ENCODE peak calls at places on chromosomes 11 and 22, in eight cellular contexts. P is activated CD4-positive, alpha-beta T cell treated with anti-CD3 and anti-CD28 coated beads for 24 hours; C is activated naive CD4-positive, alpha-beta T cell; E is endothelial cell; G is body of pancreas; Z is BJ; L is AG04450; Y is fibroblast of the aortic adventitia. I is an unnamed sample.

GRCh38 chr22:22397875-22398524 is 110.5 kb downstream of the ZNF280B start:
- DNase-seq in G (no peak), C (no peak), E (no peak), Z (no peak), P (no peak), L (no peak), Y (no peak), I (no peak)

GRCh38 chr11:31355817-31356216 is 13.7 kb downstream of the DCDC1 start:
- DNase-seq in G (no peak), L (no peak), Y (no peak), P (no peak), C (no peak), E (no peak), Z (no peak), I (no peak)

GRCh38 chr11:76148941-76149613 is 57.2 kb downstream of the WNT11 start:
- DNase-seq in E (no peak), Y (no peak), G (no peak), C (no peak), P (no peak), L (no peak), Z (no peak), I (no peak)

GRCh38 chr11:36312593-36312990 is 16.5 kb downstream of the PRR5L start:
- DNase-seq in E (no peak), L (peak), P (no peak), C (no peak), Y (no peak), G (no peak), Z (peak), I (no peak)

GRCh38 chr22:26548303-26548702 is 36.0 kb upstream of the TFIP11 start:
- DNase-seq in C (no peak), Y (no peak), Z (no peak), E (no peak), L (no peak), G (no peak), P (no peak), I (no peak)

GRCh38 chr11:131889760-131890620 is 519.6 kb downstream of the NTM start:
- DNase-seq in E (no peak), Y (no peak), Z (no peak), L (no peak), G (no peak), C (no peak), P (no peak), I (no peak)

GRCh38 chr11:73463359-73463758 is 87.2 kb downstream of the RELT start:
- DNase-seq in P (no peak), G (no peak), Y (peak), Z (no peak), L (peak), E (no peak), C (no peak), I (no peak)

GRCh38 chr11:82873919-82874333 is 26.3 kb downstream of the PRCP start:
- DNase-seq in P (no peak), Y (no peak), C (no peak), L (no peak), G (no peak), Z (no peak), E (peak), I (no peak)

GRCh38 chr11:130612291-130612802 is 163.9 kb downstream of the ADAMTS15 start:
- DNase-seq in G (no peak), L (no peak), P (no peak), Z (peak), Y (peak), C (no peak), E (no peak), I (no peak)

GRCh38 chr11:1564535-1565172 is 7.4 kb downstream of the DUSP8 start:
- DNase-seq in G (peak), L (peak), E (peak), C (no peak), P (no peak), Y (peak), Z (peak), I (peak)

GRCh38 chr11:44619931-44620725 is 54.7 kb downstream of the CD82 start:
- DNase-seq in G (no peak), Z (no peak), E (peak), P (no peak), C (no peak), L (no peak), Y (no peak), I (no peak)

GRCh38 chr11:40867991-40868685 is 591.3 kb downstream of the LRRC4C start:
- DNase-seq in G (no peak), L (no peak), Y (no peak), C (no peak), P (no peak), Z (no peak), E (no peak), I (no peak)

GRCh38 chr11:69048718-69049489 is at the start of gene TPCN2:
- DNase-seq in P (peak), Y (peak), G (peak), C (peak), Z (peak), L (peak), E (peak), I (peak)

GRCh38 chr11:16013649-16014275 is 342.6 kb downstream of the SOX6 start:
- DNase-seq in C (no peak), P (no peak), Y (peak), Z (no peak), L (no peak), G (no peak), E (no peak), I (no peak)

GRCh38 chr11:63986156-63986931 is at the start of gene OTUB1:
- DNase-seq in L (peak), C (peak), G (peak), P (peak), Z (peak), Y (peak), E (peak), I (peak)

GRCh38 chr22:30234786-30235470 is 11.6 kb downstream of the LIF start:
- DNase-seq in G (peak), P (no peak), Z (peak), L (peak), E (no peak), Y (peak), C (no peak), I (peak)

GRCh38 chr11:120241277-120241676 is 1.3 kb downstream of the POU2F3 start:
- DNase-seq in G (no peak), Y (no peak), L (no peak), C (no peak), P (no peak), Z (no peak), E (no peak), I (no peak)

GRCh38 chr11:69922015-69922595 is 102.9 kb upstream of the FGF3 start:
- DNase-seq in G (no peak), Z (no peak), Y (no peak), P (no peak), L (no peak), E (no peak), C (no peak), I (no peak)

GRCh38 chr22:42419328-42419881 is 12.8 kb downstream of the NFAM1 start:
- DNase-seq in G (peak), C (no peak), Z (no peak), L (no peak), E (no peak), P (no peak), Y (no peak), I (no peak)

GRCh38 chr11:77154381-77155081 is 26.5 kb downstream of the MYO7A start:
- DNase-seq in Z (no peak), L (no peak), Y (no peak), E (no peak), G (no peak), C (no peak), P (no peak), I (no peak)

GRCh38 chr22:26887456-26887855 is 230.1 kb downstream of the MIAT start:
- DNase-seq in L (peak), Y (peak), Z (peak), G (no peak), P (no peak), C (no peak), E (no peak), I (no peak)

GRCh38 chr11:7417328-7417727 is 68.0 kb upstream of the OLFML1 start:
- DNase-seq in Y (no peak), C (no peak), P (no peak), G (no peak), E (no peak), Z (no peak), L (no peak), I (no peak)

GRCh38 chr22:49191506-49191980 is 636.1 kb downstream of the BRD1 start:
- DNase-seq in C (no peak), G (no peak), Z (no peak), E (no peak), P (no peak), L (no peak), Y (no peak), I (no peak)

GRCh38 chr22:23071163-23072034 is 1.1 kb downstream of the GNAZ start:
- DNase-seq in L (no peak), E (no peak), Y (no peak), C (no peak), P (no peak), G (no peak), Z (no peak), I (no peak)

GRCh38 chr11:36499325-36499724 is 10.7 kb downstream of the TRAF6 start:
- DNase-seq in P (no peak), L (no peak), Z (no peak), E (no peak), C (no peak), Y (no peak), G (no peak), I (no peak)

GRCh38 chr11:102387056-102387781 is 40.2 kb downstream of the BIRC2 start:
- DNase-seq in Y (no peak), L (no peak), E (no peak), P (no peak), Z (no peak), C (no peak), G (no peak), I (no peak)

GRCh38 chr11:67355794-67356550 is 2.6 kb upstream of the POLD4 start:
- DNase-seq in Z (no peak), Y (no peak), G (no peak), L (no peak), E (no peak), P (no peak), C (no peak), I (no peak)